ENCODE peak calls at places on chromosome 1, in ten cellular contexts. One of them, this sample, is unnamed.

GRCh38 chr1:8598783-8599182 is 218.7 kb downstream of the RERE start:
- DNase-seq in GOT3: no peak
- DNase-seq in pancreas: no peak
- DNase-seq in SJSA1: no peak
- DNase-seq in central memory CD4-positive, alpha-beta T cell: no peak
- DNase-seq in frontal cortex: no peak
- DNase-seq in posterior vena cava: no peak
- DNase-seq in kidney epithelial cell: no peak
- DNase-seq in astrocyte of the spinal cord: peak; percentile 13
- DNase-seq in ELR: no peak
- DNase-seq in this sample: peak; percentile 9

GRCh38 chr1:243740255-243740999 is 109.6 kb downstream of the AKT3 start:
- DNase-seq in kidney epithelial cell: no peak
- DNase-seq in central memory CD4-positive, alpha-beta T cell: no peak
- DNase-seq in SJSA1: no peak
- DNase-seq in posterior vena cava: no peak
- DNase-seq in ELR: no peak
- DNase-seq in astrocyte of the spinal cord: peak; percentile 35
- DNase-seq in frontal cortex: no peak
- DNase-seq in pancreas: no peak
- DNase-seq in GOT3: no peak
- DNase-seq in this sample: no peak

GRCh38 chr1:35461966-35462651 is 95.1 kb downstream of the KIAA0319L start:
- DNase-seq in SJSA1: no peak
- DNase-seq in ELR: no peak
- DNase-seq in pancreas: no peak
- DNase-seq in central memory CD4-positive, alpha-beta T cell: no peak
- DNase-seq in posterior vena cava: no peak
- DNase-seq in kidney epithelial cell: no peak
- DNase-seq in astrocyte of the spinal cord: no peak
- DNase-seq in GOT3: no peak
- DNase-seq in frontal cortex: no peak
- DNase-seq in this sample: no peak

GRCh38 chr1:231387770-231388669 is 34.1 kb downstream of the EGLN1 start:
- DNase-seq in astrocyte of the spinal cord: no peak
- DNase-seq in ELR: peak; percentile 85
- DNase-seq in posterior vena cava: no peak
- DNase-seq in GOT3: no peak
- DNase-seq in pancreas: no peak
- DNase-seq in SJSA1: no peak
- DNase-seq in kidney epithelial cell: no peak
- DNase-seq in frontal cortex: no peak
- DNase-seq in central memory CD4-positive, alpha-beta T cell: no peak
- DNase-seq in this sample: no peak

GRCh38 chr1:12525311-12526181 is 92.5 kb downstream of the DHRS3 start:
- DNase-seq in posterior vena cava: peak; percentile 89
- DNase-seq in SJSA1: no peak
- DNase-seq in GOT3: no peak
- DNase-seq in astrocyte of the spinal cord: peak; percentile 34
- DNase-seq in ELR: no peak
- DNase-seq in frontal cortex: no peak
- DNase-seq in pancreas: peak; percentile 86
- DNase-seq in kidney epithelial cell: no peak
- DNase-seq in central memory CD4-positive, alpha-beta T cell: no peak
- DNase-seq in this sample: no peak

GRCh38 chr1:8862528-8862927 is 16.0 kb downstream of the ENO1 start:
- DNase-seq in kidney epithelial cell: no peak
- DNase-seq in posterior vena cava: no peak
- DNase-seq in GOT3: no peak
- DNase-seq in astrocyte of the spinal cord: no peak
- DNase-seq in frontal cortex: no peak
- DNase-seq in central memory CD4-positive, alpha-beta T cell: no peak
- DNase-seq in SJSA1: peak; percentile 60
- DNase-seq in ELR: peak; percentile 58
- DNase-seq in pancreas: no peak
- DNase-seq in this sample: peak; percentile 57

GRCh38 chr1:241376711-241377110 is 19.7 kb upstream of the RGS7 start:
- DNase-seq in central memory CD4-positive, alpha-beta T cell: no peak
- DNase-seq in frontal cortex: no peak
- DNase-seq in SJSA1: no peak
- DNase-seq in kidney epithelial cell: no peak
- DNase-seq in ELR: no peak
- DNase-seq in GOT3: no peak
- DNase-seq in astrocyte of the spinal cord: no peak
- DNase-seq in pancreas: no peak
- DNase-seq in posterior vena cava: no peak
- DNase-seq in this sample: no peak

GRCh38 chr1:118185083-118185899 is at the start of gene SPAG17:
- DNase-seq in frontal cortex: no peak
- DNase-seq in central memory CD4-positive, alpha-beta T cell: no peak
- DNase-seq in pancreas: peak; percentile 84
- DNase-seq in posterior vena cava: peak; percentile 89
- DNase-seq in ELR: peak; percentile 47
- DNase-seq in kidney epithelial cell: peak; percentile 28
- DNase-seq in SJSA1: no peak
- DNase-seq in GOT3: no peak
- DNase-seq in astrocyte of the spinal cord: peak; percentile 40
- DNase-seq in this sample: peak; percentile 69

GRCh38 chr1:8525291-8526275 is 207.7 kb downstream of the SLC45A1 start:
- DNase-seq in posterior vena cava: peak; percentile 89
- DNase-seq in astrocyte of the spinal cord: peak; percentile 98
- DNase-seq in central memory CD4-positive, alpha-beta T cell: peak; percentile 86
- DNase-seq in frontal cortex: peak; percentile 54
- DNase-seq in ELR: peak; percentile 87
- DNase-seq in pancreas: peak; percentile 80
- DNase-seq in GOT3: peak; percentile 46
- DNase-seq in kidney epithelial cell: peak; percentile 70
- DNase-seq in SJSA1: peak; percentile 82
- DNase-seq in this sample: peak; percentile 74

GRCh38 chr1:22044690-22045420 is 7.7 kb upstream of the CDC42 start:
- DNase-seq in ELR: peak; percentile 74
- DNase-seq in frontal cortex: no peak
- DNase-seq in astrocyte of the spinal cord: peak; percentile 55
- DNase-seq in kidney epithelial cell: no peak
- DNase-seq in pancreas: no peak
- DNase-seq in central memory CD4-positive, alpha-beta T cell: no peak
- DNase-seq in GOT3: no peak
- DNase-seq in SJSA1: no peak
- DNase-seq in posterior vena cava: no peak
- DNase-seq in this sample: no peak

GRCh38 chr1:216632980-216633379 is 90.2 kb downstream of the ESRRG start:
- DNase-seq in astrocyte of the spinal cord: no peak
- DNase-seq in posterior vena cava: no peak
- DNase-seq in central memory CD4-positive, alpha-beta T cell: no peak
- DNase-seq in GOT3: no peak
- DNase-seq in frontal cortex: no peak
- DNase-seq in ELR: no peak
- DNase-seq in kidney epithelial cell: no peak
- DNase-seq in SJSA1: no peak
- DNase-seq in pancreas: no peak
- DNase-seq in this sample: no peak

GRCh38 chr1:22184892-22185612 is 42.2 kb upstream of the WNT4 start:
- DNase-seq in posterior vena cava: no peak
- DNase-seq in ELR: no peak
- DNase-seq in central memory CD4-positive, alpha-beta T cell: no peak
- DNase-seq in SJSA1: no peak
- DNase-seq in pancreas: peak; percentile 34
- DNase-seq in GOT3: no peak
- DNase-seq in kidney epithelial cell: peak; percentile 65
- DNase-seq in frontal cortex: no peak
- DNase-seq in astrocyte of the spinal cord: peak; percentile 10
- DNase-seq in this sample: no peak

GRCh38 chr1:65469889-65470340 is 49.4 kb downstream of the LEPR start:
- DNase-seq in kidney epithelial cell: no peak
- DNase-seq in posterior vena cava: no peak
- DNase-seq in pancreas: no peak
- DNase-seq in ELR: no peak
- DNase-seq in astrocyte of the spinal cord: peak; percentile 63
- DNase-seq in SJSA1: no peak
- DNase-seq in central memory CD4-positive, alpha-beta T cell: no peak
- DNase-seq in GOT3: no peak
- DNase-seq in frontal cortex: no peak
- DNase-seq in this sample: no peak

GRCh38 chr1:43924516-43924915 is 9.1 kb upstream of the ARTN start:
- DNase-seq in SJSA1: no peak
- DNase-seq in kidney epithelial cell: no peak
- DNase-seq in frontal cortex: no peak
- DNase-seq in ELR: peak; percentile 75
- DNase-seq in posterior vena cava: no peak
- DNase-seq in pancreas: no peak
- DNase-seq in central memory CD4-positive, alpha-beta T cell: no peak
- DNase-seq in astrocyte of the spinal cord: no peak
- DNase-seq in GOT3: no peak
- DNase-seq in this sample: no peak

GRCh38 chr1:111730282-111730681 is 8.9 kb downstream of the INKA2 start:
- DNase-seq in kidney epithelial cell: no peak
- DNase-seq in astrocyte of the spinal cord: no peak
- DNase-seq in posterior vena cava: no peak
- DNase-seq in frontal cortex: no peak
- DNase-seq in SJSA1: no peak
- DNase-seq in central memory CD4-positive, alpha-beta T cell: no peak
- DNase-seq in GOT3: no peak
- DNase-seq in ELR: no peak
- DNase-seq in pancreas: no peak
- DNase-seq in this sample: no peak

GRCh38 chr1:14648931-14649860 is 50.7 kb downstream of the KAZN start:
- DNase-seq in pancreas: no peak
- DNase-seq in posterior vena cava: no peak
- DNase-seq in frontal cortex: no peak
- DNase-seq in kidney epithelial cell: no peak
- DNase-seq in GOT3: no peak
- DNase-seq in astrocyte of the spinal cord: no peak
- DNase-seq in SJSA1: no peak
- DNase-seq in ELR: no peak
- DNase-seq in central memory CD4-positive, alpha-beta T cell: no peak
- DNase-seq in this sample: no peak

GRCh38 chr1:35718492-35719336 is at the start of gene C1orf216:
- DNase-seq in SJSA1: peak; percentile 79
- DNase-seq in pancreas: peak; percentile 53
- DNase-seq in kidney epithelial cell: no peak
- DNase-seq in GOT3: peak; percentile 45
- DNase-seq in frontal cortex: peak; percentile 83
- DNase-seq in posterior vena cava: peak; percentile 91
- DNase-seq in astrocyte of the spinal cord: peak; percentile 71
- DNase-seq in ELR: peak; percentile 92
- DNase-seq in central memory CD4-positive, alpha-beta T cell: peak; percentile 64
- DNase-seq in this sample: peak; percentile 64

GRCh38 chr1:87212431-87213125 is 116.1 kb upstream of the LMO4 start:
- DNase-seq in SJSA1: no peak
- DNase-seq in pancreas: no peak
- DNase-seq in astrocyte of the spinal cord: no peak
- DNase-seq in posterior vena cava: no peak
- DNase-seq in GOT3: no peak
- DNase-seq in kidney epithelial cell: no peak
- DNase-seq in frontal cortex: no peak
- DNase-seq in central memory CD4-positive, alpha-beta T cell: no peak
- DNase-seq in ELR: no peak
- DNase-seq in this sample: no peak

This sample was measured in BE2C.